ENCODE peak calls at places on chromosomes 6 and 20, in ten cellular contexts. K, N, R, B, T, D, C, O, J and W are unnamed samples.
A peak's percentile ranks its signal among the peaks of the same experiment; 100 is the strongest.

GRCh38 chr20:18273738-18274137 is 14.6 kb upstream of the ZNF133 start:
- DNase-seq in K (no peak), N (no peak), R (no peak), B (no peak), T (no peak), D (no peak), C (no peak), O (no peak), J (no peak), W (no peak)

GRCh38 chr6:144559865-144560603 is 274.9 kb downstream of the UTRN start:
- DNase-seq in K (no peak), N (peak; percentile 38), R (no peak), B (no peak), T (peak; percentile 5), D (no peak), C (no peak), O (peak; percentile 38), J (no peak), W (no peak)

GRCh38 chr20:64138276-64138815 is 25.9 kb upstream of the MYT1 start:
- DNase-seq in K (peak; percentile 34), N (no peak), R (no peak), B (peak; percentile 6), T (no peak), D (no peak), C (no peak), O (no peak), J (peak; percentile 35), W (no peak)

GRCh38 chr6:30626484-30627366 is at the start of gene ATAT1:
- DNase-seq in K (peak; percentile 97), N (peak; percentile 87), R (peak; percentile 82), B (peak; percentile 93), T (peak; percentile 77), D (peak; percentile 95), C (peak; percentile 91), O (peak; percentile 80), J (peak; percentile 96), W (peak; percentile 36)

GRCh38 chr20:9359561-9360308 is 154.7 kb upstream of the LAMP5 start:
- DNase-seq in K (no peak), N (no peak), R (peak; percentile 60), B (peak; percentile 29), T (peak; percentile 56), D (peak; percentile 77), C (peak; percentile 19), O (peak; percentile 84), J (peak; percentile 62), W (no peak)

GRCh38 chr6:124997196-124997875 is 35.1 kb downstream of the RNF217 start:
- DNase-seq in K (no peak), N (no peak), R (no peak), B (no peak), T (no peak), D (no peak), C (no peak), O (no peak), J (no peak), W (no peak)

GRCh38 chr6:49551126-49551865 is 828 bp downstream of the C6orf141 start:
- DNase-seq in K (no peak), N (no peak), R (no peak), B (no peak), T (peak; percentile 67), D (peak; percentile 75), C (peak; percentile 11), O (no peak), J (peak; percentile 73), W (no peak)

GRCh38 chr20:60213126-60213893 is 255.1 kb downstream of the CDH26 start:
- DNase-seq in K (no peak), N (no peak), R (no peak), B (no peak), T (no peak), D (no peak), C (no peak), O (no peak), J (no peak), W (no peak)

GRCh38 chr6:2790588-2790987 is 25.4 kb downstream of the WRNIP1 start:
- DNase-seq in K (no peak), N (no peak), R (peak; percentile 34), B (no peak), T (no peak), D (peak; percentile 88), C (no peak), O (peak; percentile 36), J (no peak), W (no peak)
- H3K27ac ChIP-seq in K (peak overlapping the region; percentile 90), N (no peak overlapping the region), R (peak overlapping the region; percentile 63), B (peak overlapping the region; percentile 35), T (no peak overlapping the region), D (no peak overlapping the region), C (no peak overlapping the region), O (peak overlapping the region; percentile 70), J (no peak overlapping the region), W (no peak overlapping the region)

GRCh38 chr20:11200423-11200822 is 526.6 kb upstream of the JAG1 start:
- DNase-seq in K (no peak), N (no peak), R (no peak), B (no peak), T (no peak), D (no peak), C (no peak), O (no peak), J (no peak), W (no peak)

GRCh38 chr20:11195899-11196558 is 522.2 kb upstream of the JAG1 start:
- DNase-seq in K (no peak), N (no peak), R (peak; percentile 18), B (no peak), T (no peak), D (no peak), C (no peak), O (peak; percentile 20), J (no peak), W (no peak)

GRCh38 chr20:11193241-11193640 is 519.4 kb upstream of the JAG1 start:
- DNase-seq in K (no peak), N (no peak), R (no peak), B (no peak), T (no peak), D (no peak), C (no peak), O (peak; percentile 17), J (no peak), W (no peak)

DNA sequence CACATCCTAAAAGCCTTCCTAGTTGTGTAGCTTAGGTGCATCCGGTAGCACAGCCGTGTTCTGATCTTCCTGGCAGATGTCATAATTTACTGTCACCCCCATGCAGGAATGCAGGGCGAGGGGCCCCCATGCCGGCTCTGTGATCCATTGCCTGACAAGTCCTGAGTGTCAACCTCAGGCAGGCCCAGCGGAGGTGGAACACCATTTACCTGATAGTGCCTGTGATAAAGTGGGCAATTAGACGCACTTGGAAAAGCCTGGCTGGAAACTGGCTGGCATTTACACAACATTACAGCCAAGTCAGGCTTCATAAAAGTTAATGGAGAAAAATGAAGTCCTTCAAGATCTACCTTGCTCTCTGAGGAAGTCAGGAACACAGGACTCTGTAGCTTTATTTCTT is 521.4 kb upstream of the JAG1 start:
- DNase-seq in K (no peak), N (no peak), R (no peak), B (peak; percentile 62), T (no peak), D (no peak), C (no peak), O (no peak), J (no peak), W (no peak)
- H3K27ac ChIP-seq in K (no peak overlapping the region), N (no peak overlapping the region), R (peak overlapping the region; percentile 11), B (no peak overlapping the region), T (no peak overlapping the region), D (no peak overlapping the region), C (no peak overlapping the region), O (peak overlapping the region; percentile 67), J (no peak overlapping the region), W (no peak overlapping the region)

GRCh38 chr6:349491-349921 is 42.0 kb upstream of the IRF4 start:
- DNase-seq in K (peak; percentile 71), N (no peak), R (no peak), B (no peak), T (no peak), D (no peak), C (no peak), O (no peak), J (no peak), W (no peak)

GRCh38 chr6:351867-352289 is 39.7 kb upstream of the IRF4 start:
- DNase-seq in K (no peak), N (no peak), R (no peak), B (no peak), T (no peak), D (no peak), C (no peak), O (no peak), J (no peak), W (no peak)

GRCh38 chr6:350371-350770 is 41.2 kb upstream of the IRF4 start:
- DNase-seq in K (no peak), N (no peak), R (no peak), B (no peak), T (no peak), D (no peak), C (no peak), O (no peak), J (no peak), W (no peak)

GRCh38 chr6:352474-352873 is 39.1 kb upstream of the IRF4 start:
- DNase-seq in K (no peak), N (no peak), R (no peak), B (no peak), T (no peak), D (no peak), C (no peak), O (no peak), J (no peak), W (no peak)

DNA sequence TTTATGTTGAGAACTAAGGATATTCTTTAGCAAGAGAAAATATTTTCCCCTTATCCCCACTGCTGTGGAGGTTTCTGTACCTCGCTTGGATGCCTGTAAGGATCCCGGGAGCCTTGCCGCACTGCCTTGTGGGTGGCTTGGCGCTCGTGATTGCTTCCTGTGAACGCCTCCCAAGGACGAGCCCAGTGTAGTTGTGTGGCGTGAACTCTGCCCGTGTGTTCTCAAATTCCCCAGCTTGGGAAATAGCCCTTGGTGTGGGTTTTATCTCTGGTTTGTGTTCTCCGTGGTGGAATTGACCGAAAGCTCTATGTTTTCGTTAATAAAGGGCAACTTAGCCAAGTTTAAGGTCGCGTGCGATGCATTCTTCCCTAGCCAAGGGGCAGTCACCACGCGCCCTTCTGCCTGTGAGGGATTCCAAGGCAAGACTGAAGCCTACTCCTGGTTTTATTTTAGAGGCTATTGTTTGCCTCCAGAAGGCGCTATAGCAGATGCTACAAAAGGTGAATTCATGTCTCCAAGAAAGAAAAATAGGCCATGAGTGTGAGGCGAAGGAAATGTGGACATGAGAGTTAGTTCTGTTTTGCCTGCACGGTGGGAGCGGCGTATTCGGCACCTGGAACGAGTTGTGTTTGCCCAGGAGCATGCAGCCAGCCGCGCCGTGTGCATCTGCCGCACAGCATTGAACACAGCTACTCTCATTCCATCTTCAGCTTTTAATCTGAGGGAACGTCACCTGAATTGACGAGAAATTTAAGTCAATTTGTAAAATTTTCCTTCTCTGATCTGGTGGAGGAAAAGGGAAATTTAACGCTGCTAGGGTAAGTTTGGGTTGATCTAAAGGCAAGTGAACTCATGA is 40.3 kb upstream of the IRF4 start:
- DNase-seq in K (no peak), N (no peak), R (no peak), B (no peak), T (no peak), D (no peak), C (no peak), O (no peak), J (no peak), W (no peak)
- H3K27ac ChIP-seq in K (no peak overlapping the region), N (no peak overlapping the region), R (no peak overlapping the region), B (no peak overlapping the region), T (no peak overlapping the region), D (no peak overlapping the region), C (no peak overlapping the region), O (no peak overlapping the region), J (no peak overlapping the region), W (no peak overlapping the region)

DNA sequence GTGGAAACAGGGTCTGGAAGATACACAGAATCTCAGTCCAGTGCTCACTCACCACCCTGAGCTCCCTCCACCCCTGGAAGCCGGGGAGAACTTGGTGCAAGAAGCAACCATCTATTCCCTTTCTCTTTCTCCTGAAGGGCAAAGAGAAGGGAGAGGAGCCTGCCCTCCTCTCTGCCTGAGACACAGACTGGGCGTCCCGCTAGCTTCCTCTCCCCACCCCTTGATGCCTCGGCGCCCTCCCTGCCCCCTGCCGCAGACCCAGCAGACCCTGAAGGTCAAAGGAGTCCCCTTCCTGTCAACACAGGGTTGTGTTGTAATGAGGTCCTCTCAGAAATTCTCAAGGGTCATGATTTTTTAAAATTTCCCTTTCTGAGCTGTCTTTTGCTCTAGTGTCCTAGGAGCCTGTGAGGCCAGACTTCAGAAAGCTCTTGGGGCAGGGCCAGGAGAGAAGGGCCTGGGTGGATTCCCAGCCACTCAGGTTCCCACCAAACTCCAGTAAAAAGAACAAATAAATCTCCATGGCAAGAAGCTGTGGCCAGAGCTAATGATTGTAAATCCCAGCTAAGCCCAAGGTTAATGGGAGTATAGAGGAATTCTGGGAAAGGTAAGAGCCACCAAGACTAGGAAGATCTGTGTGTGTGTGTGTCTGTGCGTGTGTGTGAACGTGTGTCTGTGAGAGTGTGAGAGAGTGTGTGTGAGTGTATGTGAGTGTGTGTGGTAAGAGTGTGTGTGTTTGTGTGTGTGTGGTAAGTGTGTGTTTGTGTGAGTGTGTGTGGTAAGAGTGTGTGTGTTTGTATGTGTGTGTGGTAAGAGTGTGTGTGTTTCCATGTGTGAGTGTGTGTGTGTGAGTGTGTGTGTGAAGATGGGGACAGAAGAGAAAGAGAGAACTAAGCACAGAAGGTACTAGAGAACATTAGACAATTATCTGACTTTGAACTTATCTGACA is 1.0 kb upstream of the JPH2 start:
- DNase-seq in K (no peak), N (no peak), R (no peak), B (peak; percentile 45), T (no peak), D (peak; percentile 69), C (no peak), O (peak; percentile 24), J (peak; percentile 19), W (no peak)
- H3K27ac ChIP-seq in K (peak overlapping the region; percentile 51), N (no peak overlapping the region), R (peak overlapping the region; percentile 86), B (peak overlapping the region; percentile 85), T (no peak overlapping the region), D (peak overlapping the region; percentile 19), C (peak overlapping the region; percentile 14), O (peak overlapping the region; percentile 100), J (no peak overlapping the region), W (no peak overlapping the region)